ENCODE peak calls at places on chromosomes 3 and 15, in six cellular contexts. One of them, this sample, is unnamed.

GRCh38 chr3:190178779-190179178 is 58.1 kb upstream of the P3H2 start:
- DNase-seq in CD8-positive, alpha-beta memory T cell: no peak
- DNase-seq in lower leg skin: no peak
- DNase-seq in epithelial cell of esophagus: peak
- DNase-seq in GM23248: no peak
- DNase-seq in nephron progenitor cell: no peak
- DNase-seq in this sample: no peak

GRCh38 chr15:83930813-83931212 is 276.9 kb downstream of the ADAMTSL3 start:
- DNase-seq in GM23248: no peak
- DNase-seq in nephron progenitor cell: no peak
- DNase-seq in CD8-positive, alpha-beta memory T cell: no peak
- DNase-seq in lower leg skin: no peak
- DNase-seq in epithelial cell of esophagus: peak
- DNase-seq in this sample: no peak

GRCh38 chr15:70479785-70480184 is 283.6 kb downstream of the UACA start:
- DNase-seq in lower leg skin: no peak
- DNase-seq in CD8-positive, alpha-beta memory T cell: no peak
- DNase-seq in nephron progenitor cell: no peak
- DNase-seq in epithelial cell of esophagus: no peak
- DNase-seq in GM23248: no peak
- DNase-seq in this sample: no peak

GRCh38 chr15:88986949-88987589 is 73.9 kb upstream of the MFGE8 start:
- DNase-seq in CD8-positive, alpha-beta memory T cell: no peak
- DNase-seq in nephron progenitor cell: no peak
- DNase-seq in lower leg skin: peak
- DNase-seq in epithelial cell of esophagus: no peak
- DNase-seq in GM23248: no peak
- DNase-seq in this sample: no peak

GRCh38 chr15:85381850-85382751 is 1.7 kb downstream of the AKAP13 start:
- DNase-seq in GM23248: peak
- DNase-seq in nephron progenitor cell: no peak
- DNase-seq in epithelial cell of esophagus: peak
- DNase-seq in CD8-positive, alpha-beta memory T cell: no peak
- DNase-seq in lower leg skin: no peak
- DNase-seq in this sample: no peak

GRCh38 chr3:114861666-114862065 is 285.4 kb downstream of the ZBTB20 start:
- DNase-seq in lower leg skin: no peak
- DNase-seq in CD8-positive, alpha-beta memory T cell: no peak
- DNase-seq in GM23248: no peak
- DNase-seq in epithelial cell of esophagus: no peak
- DNase-seq in nephron progenitor cell: no peak
- DNase-seq in this sample: no peak

GRCh38 chr15:70480196-70480856 is 283.0 kb downstream of the UACA start:
- DNase-seq in epithelial cell of esophagus: no peak
- DNase-seq in nephron progenitor cell: no peak
- DNase-seq in CD8-positive, alpha-beta memory T cell: peak
- DNase-seq in GM23248: no peak
- DNase-seq in lower leg skin: no peak
- DNase-seq in this sample: no peak

GRCh38 chr3:34005886-34006285 is 207.5 kb downstream of the PDCD6IP start:
- DNase-seq in lower leg skin: no peak
- DNase-seq in CD8-positive, alpha-beta memory T cell: no peak
- DNase-seq in GM23248: peak
- DNase-seq in nephron progenitor cell: no peak
- DNase-seq in epithelial cell of esophagus: no peak
- DNase-seq in this sample: no peak

GRCh38 chr3:46989146-46989810 is 9.8 kb downstream of the NBEAL2 start:
- DNase-seq in nephron progenitor cell: no peak
- DNase-seq in lower leg skin: peak
- DNase-seq in epithelial cell of esophagus: no peak
- DNase-seq in GM23248: no peak
- DNase-seq in CD8-positive, alpha-beta memory T cell: no peak
- DNase-seq in this sample: no peak

GRCh38 chr15:85625431-85625830 is 169.3 kb downstream of the KLHL25 start:
- DNase-seq in CD8-positive, alpha-beta memory T cell: peak
- DNase-seq in lower leg skin: no peak
- DNase-seq in nephron progenitor cell: no peak
- DNase-seq in epithelial cell of esophagus: no peak
- DNase-seq in GM23248: no peak
- DNase-seq in this sample: no peak

GRCh38 chr3:193240850-193241706 is at the start of gene PLAAT1:
- DNase-seq in GM23248: peak
- DNase-seq in CD8-positive, alpha-beta memory T cell: no peak
- DNase-seq in epithelial cell of esophagus: peak
- DNase-seq in nephron progenitor cell: peak
- DNase-seq in lower leg skin: no peak
- DNase-seq in this sample: no peak

GRCh38 chr3:114447545-114447944 is 153.7 kb downstream of the TIGIT start:
- DNase-seq in lower leg skin: no peak
- DNase-seq in nephron progenitor cell: no peak
- DNase-seq in CD8-positive, alpha-beta memory T cell: no peak
- DNase-seq in GM23248: no peak
- DNase-seq in epithelial cell of esophagus: no peak
- DNase-seq in this sample: no peak

GRCh38 chr3:40504636-40505430 is 1.0 kb upstream of the ZNF620 start:
- DNase-seq in epithelial cell of esophagus: peak
- DNase-seq in lower leg skin: no peak
- DNase-seq in nephron progenitor cell: no peak
- DNase-seq in GM23248: peak
- DNase-seq in CD8-positive, alpha-beta memory T cell: no peak
- DNase-seq in this sample: no peak

GRCh38 chr3:135190658-135191057 is 395.6 kb downstream of the EPHB1 start:
- DNase-seq in epithelial cell of esophagus: no peak
- DNase-seq in lower leg skin: no peak
- DNase-seq in nephron progenitor cell: no peak
- DNase-seq in GM23248: no peak
- DNase-seq in CD8-positive, alpha-beta memory T cell: no peak
- DNase-seq in this sample: no peak

GRCh38 chr15:64651573-64652260 is 123.7 kb downstream of the RBPMS2 start:
- DNase-seq in GM23248: no peak
- DNase-seq in nephron progenitor cell: no peak
- DNase-seq in CD8-positive, alpha-beta memory T cell: peak
- DNase-seq in lower leg skin: no peak
- DNase-seq in epithelial cell of esophagus: peak
- DNase-seq in this sample: peak

GRCh38 chr15:63600001-63600645 is 2.9 kb downstream of the FBXL22 start:
- DNase-seq in CD8-positive, alpha-beta memory T cell: no peak
- DNase-seq in GM23248: peak
- DNase-seq in lower leg skin: peak
- DNase-seq in nephron progenitor cell: no peak
- DNase-seq in epithelial cell of esophagus: peak
- DNase-seq in this sample: no peak

GRCh38 chr3:41629072-41629471 is 332.8 kb downstream of the ULK4 start:
- DNase-seq in GM23248: no peak
- DNase-seq in lower leg skin: no peak
- DNase-seq in CD8-positive, alpha-beta memory T cell: no peak
- DNase-seq in epithelial cell of esophagus: peak
- DNase-seq in nephron progenitor cell: no peak
- DNase-seq in this sample: no peak

GRCh38 chr3:71542548-71543370 is 40.8 kb downstream of the FOXP1 start:
- DNase-seq in CD8-positive, alpha-beta memory T cell: no peak
- DNase-seq in GM23248: peak
- DNase-seq in epithelial cell of esophagus: peak
- DNase-seq in lower leg skin: peak
- DNase-seq in nephron progenitor cell: peak
- DNase-seq in this sample: no peak

GRCh38 chr3:97952872-97953271 is 19.4 kb downstream of the RIOX2 start:
- DNase-seq in CD8-positive, alpha-beta memory T cell: no peak
- DNase-seq in nephron progenitor cell: no peak
- DNase-seq in GM23248: peak
- DNase-seq in lower leg skin: no peak
- DNase-seq in epithelial cell of esophagus: peak
- DNase-seq in this sample: no peak

This sample was measured in T-helper 1 cell.